ENCODE peak calls at places on chromosomes 13 and 19, in seven cellular contexts. W is activated T-cell treated with anti-CD3 and anti-CD28 coated beads for 1 hour; F is stimulated activated CD4-positive, alpha-beta T cell treated with anti-CD3 and anti-CD28 coated beads, TNF-alpha, amount 100 ng/mL, for 1 hour; U is HS-5; I is activated naive CD8-positive, alpha-beta T cell treated with anti-CD3 and anti-CD28 coated beads for 36 hours; N is RPMI7951; G is germinal center. H is an unnamed sample.

GRCh38 chr13:61531383-61532065 is 115.9 kb upstream of the PCDH20 start:
- DNase-seq in W (no peak), F (no peak), U (peak), I (no peak), N (no peak), G (no peak), H (no peak)

GRCh38 chr19:15466851-15467733 is 2.7 kb upstream of the RASAL3 start:
- DNase-seq in W (peak), F (peak), U (peak), I (peak), N (peak), G (no peak), H (peak)

GRCh38 chr19:38883286-38883685 is 5.2 kb upstream of the RINL start:
- DNase-seq in W (no peak), F (no peak), U (no peak), I (no peak), N (no peak), G (no peak), H (no peak)

GRCh38 chr13:44396963-44397580 is 23.4 kb downstream of the SERP2 start:
- DNase-seq in W (no peak), F (no peak), U (no peak), I (no peak), N (peak), G (no peak), H (no peak)

GRCh38 chr19:14363203-14364097 is 17.8 kb upstream of the ADGRE5 start:
- DNase-seq in W (peak), F (no peak), U (no peak), I (peak), N (peak), G (no peak), H (peak)

GRCh38 chr19:18379803-18380747 is 5.9 kb upstream of the GDF15 start:
- DNase-seq in W (no peak), F (no peak), U (peak), I (no peak), N (peak), G (no peak), H (no peak)

GRCh38 chr13:30466841-30467252 is 1.1 kb upstream of the HMGB1 start:
- DNase-seq in W (no peak), F (no peak), U (no peak), I (no peak), N (peak), G (peak), H (no peak)

GRCh38 chr13:63944896-63945295 is 2529.2 kb upstream of the PCDH20 start:
- DNase-seq in W (no peak), F (no peak), U (no peak), I (no peak), N (no peak), G (no peak), H (no peak)

GRCh38 chr13:99354371-99354951 is 47.3 kb upstream of the GPR183 start:
- DNase-seq in W (no peak), F (no peak), U (no peak), I (no peak), N (peak), G (peak), H (no peak)

GRCh38 chr13:23790591-23791170 is 98.5 kb downstream of the MIPEP start:
- DNase-seq in W (no peak), F (no peak), U (peak), I (no peak), N (peak), G (no peak), H (no peak)

GRCh38 chr19:47523473-47523872 is 8.6 kb upstream of the NAPA start:
- DNase-seq in W (no peak), F (no peak), U (no peak), I (no peak), N (no peak), G (no peak), H (no peak)

GRCh38 chr13:80116107-80116506 is 224.8 kb downstream of the SPRY2 start:
- DNase-seq in W (no peak), F (no peak), U (peak), I (no peak), N (peak), G (no peak), H (no peak)

GRCh38 chr13:75250526-75251183 is 231.3 kb downstream of the TBC1D4 start:
- DNase-seq in W (no peak), F (no peak), U (no peak), I (no peak), N (no peak), G (no peak), H (no peak)

GRCh38 chr19:19745496-19746285 is 12.8 kb upstream of the ZNF14 start:
- DNase-seq in W (no peak), F (no peak), U (no peak), I (no peak), N (no peak), G (no peak), H (peak)

GRCh38 chr13:83386609-83387008 is 495.7 kb downstream of the SLITRK1 start:
- DNase-seq in W (no peak), F (no peak), U (no peak), I (no peak), N (no peak), G (no peak), H (no peak)

GRCh38 chr13:43268632-43269031 is 245.2 kb downstream of the DNAJC15 start:
- DNase-seq in W (no peak), F (no peak), U (no peak), I (no peak), N (no peak), G (no peak), H (no peak)